ENCODE peak calls at places on chromosomes 11 and 22, in five cellular contexts. J is NCI-H2029, Q is NCI-H524 treated with DMSO at 0.1 percent for 48 hours, Y is LoVo, V is foreskin fibroblast. G is an unnamed sample.

GRCh38 chr22:29459773-29460172 is 20.2 kb upstream of the NEFH start:
- DNase-seq in J (no peak), Q (no peak), Y (no peak), V (no peak), G (no peak)

GRCh38 chr11:60691636-60692035 is 7.8 kb upstream of the MS4A8 start:
- DNase-seq in J (no peak), Q (no peak), Y (no peak), V (no peak), G (no peak)

GRCh38 chr11:47864910-47865309 is 16.8 kb upstream of the NUP160 start:
- DNase-seq in J (no peak), Q (no peak), Y (no peak), V (no peak), G (no peak)

GRCh38 chr11:2834893-2835767 is 50.4 kb downstream of the CDKN1C start:
- DNase-seq in J (no peak), Q (no peak), Y (no peak), V (no peak), G (no peak)

GRCh38 chr11:103471546-103471945 is 362.3 kb downstream of the DYNC2H1 start:
- DNase-seq in J (no peak), Q (no peak), Y (no peak), V (no peak), G (no peak)

GRCh38 chr11:56885182-56885581 is 103.5 kb upstream of the OR5AK2 start:
- DNase-seq in J (no peak), Q (no peak), Y (no peak), V (no peak), G (no peak)

GRCh38 chr11:8867035-8867434 is 44.0 kb upstream of the AKIP1 start:
- DNase-seq in J (no peak), Q (no peak), Y (no peak), V (peak), G (no peak)

GRCh38 chr11:73498343-73498742 is 99.6 kb downstream of the FAM168A start:
- DNase-seq in J (no peak), Q (no peak), Y (no peak), V (no peak), G (no peak)

GRCh38 chr11:95788921-95789505 is 569 bp downstream of the FAM76B start:
- DNase-seq in J (no peak), Q (no peak), Y (peak), V (peak), G (peak)

GRCh38 chr11:132685174-132685611 is 847.1 kb downstream of the OPCML start:
- DNase-seq in J (no peak), Q (no peak), Y (no peak), V (peak), G (no peak)

GRCh38 chr11:77095551-77096490 is 6.8 kb upstream of the OMP start:
- DNase-seq in J (no peak), Q (no peak), Y (no peak), V (no peak), G (no peak)

GRCh38 chr22:34427436-34427835 is 507.2 kb upstream of the LARGE1 start:
- DNase-seq in J (peak), Q (no peak), Y (no peak), V (no peak), G (no peak)

GRCh38 chr22:49190816-49191505 is 636.7 kb downstream of the BRD1 start:
- DNase-seq in J (no peak), Q (no peak), Y (no peak), V (no peak), G (no peak)

GRCh38 chr11:2886191-2886894 is 768 bp upstream of the CDKN1C start:
- DNase-seq in J (no peak), Q (no peak), Y (no peak), V (no peak), G (no peak)

GRCh38 chr22:19554834-19555404 is 30.7 kb upstream of the CLDN5 start:
- DNase-seq in J (no peak), Q (no peak), Y (peak), V (no peak), G (no peak)

GRCh38 chr11:1772270-1773130 is 8.8 kb upstream of the CTSD start:
- DNase-seq in J (no peak), Q (no peak), Y (peak), V (peak), G (no peak)

GRCh38 chr22:32967285-32968101 is 90.7 kb downstream of the SYN3 start:
- DNase-seq in J (no peak), Q (peak), Y (no peak), V (no peak), G (no peak)

GRCh38 chr22:44219101-44219870 is 38.6 kb downstream of the PARVG start:
- DNase-seq in J (no peak), Q (no peak), Y (no peak), V (no peak), G (no peak)

GRCh38 chr11:71566081-71566620 is 788 bp downstream of the KRTAP5-10 start:
- DNase-seq in J (no peak), Q (no peak), Y (no peak), V (no peak), G (no peak)

GRCh38 chr11:118705111-118705741 is 25.8 kb upstream of the TREH start:
- DNase-seq in J (no peak), Q (no peak), Y (no peak), V (no peak), G (no peak)

GRCh38 chr22:44746836-44747519 is 5.4 kb upstream of the ARHGAP8 start:
- DNase-seq in J (peak), Q (no peak), Y (no peak), V (no peak), G (peak)

GRCh38 chr11:86538223-86538548 is 134.2 kb downstream of the ME3 start:
- DNase-seq in J (no peak), Q (no peak), Y (no peak), V (no peak), G (no peak)

GRCh38 chr11:33002143-33002542 is 13.5 kb upstream of the DEPDC7 start:
- DNase-seq in J (no peak), Q (no peak), Y (no peak), V (no peak), G (no peak)

GRCh38 chr11:128692750-128693578 is 908 bp upstream of the FLI1 start:
- DNase-seq in J (no peak), Q (no peak), Y (no peak), V (no peak), G (no peak)

GRCh38 chr11:9263840-9264380 is 1.2 kb downstream of the DENND5A start:
- DNase-seq in J (no peak), Q (no peak), Y (no peak), V (no peak), G (no peak)

GRCh38 chr11:64546600-64546999 is 44.4 kb upstream of the SLC22A12 start:
- DNase-seq in J (no peak), Q (no peak), Y (no peak), V (no peak), G (no peak)

GRCh38 chr11:111064118-111064517 is 181.4 kb upstream of the POU2AF2 start:
- DNase-seq in J (no peak), Q (no peak), Y (no peak), V (peak), G (no peak)

GRCh38 chr11:2860636-2861035 is 24.9 kb downstream of the CDKN1C start:
- DNase-seq in J (no peak), Q (no peak), Y (peak), V (no peak), G (no peak)

GRCh38 chr22:39545310-39546063 is 12.9 kb upstream of the RPS19BP1 start:
- DNase-seq in J (no peak), Q (no peak), Y (peak), V (no peak), G (no peak)

GRCh38 chr11:129385801-129386200 is 10.2 kb downstream of the BARX2 start:
- DNase-seq in J (no peak), Q (no peak), Y (no peak), V (no peak), G (peak)

GRCh38 chr11:111720801-111721494 is 45.2 kb downstream of the PPP2R1B start:
- DNase-seq in J (no peak), Q (no peak), Y (no peak), V (no peak), G (no peak)

GRCh38 chr22:20558534-20558933 is 51.1 kb downstream of the MED15 start:
- DNase-seq in J (no peak), Q (no peak), Y (no peak), V (no peak), G (no peak)

GRCh38 chr11:67665537-67666302 is 8.7 kb downstream of the ALDH3B2 start:
- DNase-seq in J (no peak), Q (no peak), Y (no peak), V (no peak), G (no peak)

GRCh38 chr22:28594784-28595324 is 84.8 kb downstream of the TTC28 start:
- DNase-seq in J (peak), Q (no peak), Y (peak), V (peak), G (peak)

GRCh38 chr22:36088292-36088691 is 59.7 kb upstream of the RBFOX2 start:
- DNase-seq in J (no peak), Q (no peak), Y (no peak), V (no peak), G (peak)

GRCh38 chr11:67118059-67118766 is 850 bp upstream of the KDM2A start:
- DNase-seq in J (no peak), Q (no peak), Y (peak), V (no peak), G (peak)

GRCh38 chr11:130477646-130478203 is 29.3 kb downstream of the ADAMTS15 start:
- DNase-seq in J (no peak), Q (no peak), Y (no peak), V (no peak), G (no peak)

GRCh38 chr22:42799462-42800405 is 57.3 kb downstream of the ARFGAP3 start:
- DNase-seq in J (peak), Q (peak), Y (no peak), V (no peak), G (no peak)

GRCh38 chr11:85831050-85831449 is 20.1 kb upstream of the SYTL2 start:
- DNase-seq in J (no peak), Q (no peak), Y (peak), V (no peak), G (no peak)

G was measured in DMS79 treated with DMSO at 0.1 percent for 48 hours.